ENCODE peak calls at places on chromosomes 7 and 10, in seven cellular contexts. G is H1, D is HCT116, Q is SK-N-SH, U is GM12878, A is K562, M is HepG2. R is an unnamed sample.

GRCh38 chr10:45418859-45419672 is 45.0 kb downstream of the ALOX5 start:
- DNase-seq in G (peak; percentile 78), D (no peak), Q (peak; percentile 91), U (peak; percentile 51), A (no peak), M (peak; percentile 16), R (no peak)

GRCh38 chr7:30027065-30027456 is 559 bp upstream of the FKBP14 start:
- DNase-seq in G (no peak), D (no peak), Q (peak; percentile 29), U (peak; percentile 51), A (peak; percentile 16), M (peak; percentile 38), R (peak; percentile 55)

GRCh38 chr7:1388936-1389335 is 70.3 kb downstream of the MICALL2 start:
- DNase-seq in G (no peak), D (no peak), Q (peak; percentile 53), U (no peak), A (no peak), M (no peak), R (no peak)

GRCh38 chr7:22329816-22330524 is 27.0 kb downstream of the RAPGEF5 start:
- DNase-seq in G (no peak), D (no peak), Q (no peak), U (no peak), A (no peak), M (no peak), R (peak; percentile 52)

GRCh38 chr7:136652635-136653370 is 215.6 kb upstream of the CHRM2 start:
- DNase-seq in G (no peak), D (no peak), Q (no peak), U (no peak), A (no peak), M (no peak), R (no peak)

GRCh38 chr10:132360766-132361447 is 28.9 kb downstream of the LRRC27 start:
- DNase-seq in G (peak; percentile 89), D (no peak), Q (peak; percentile 80), U (no peak), A (peak; percentile 53), M (no peak), R (peak; percentile 33)

GRCh38 chr7:42237891-42238531 is 1.0 kb upstream of the GLI3 start:
- DNase-seq in G (peak; percentile 81), D (no peak), Q (no peak), U (no peak), A (peak; percentile 26), M (no peak), R (peak; percentile 77)

GRCh38 chr7:43292384-43292783 is 179.9 kb downstream of the HECW1 start:
- DNase-seq in G (no peak), D (no peak), Q (no peak), U (no peak), A (no peak), M (no peak), R (no peak)

GRCh38 chr10:103605359-103606156 is 112.1 kb downstream of the NEURL1 start:
- DNase-seq in G (peak; percentile 86), D (peak; percentile 28), Q (peak; percentile 79), U (no peak), A (peak; percentile 65), M (peak; percentile 33), R (peak; percentile 41)

GRCh38 chr7:123797673-123798526 is 47.1 kb upstream of the HYAL4 start:
- DNase-seq in G (no peak), D (peak; percentile 66), Q (peak; percentile 40), U (no peak), A (no peak), M (peak; percentile 86), R (no peak)

GRCh38 chr7:87507446-87507845 is 32.0 kb upstream of the ABCB4 start:
- DNase-seq in G (no peak), D (no peak), Q (no peak), U (no peak), A (no peak), M (peak; percentile 16), R (no peak)

GRCh38 chr7:11436317-11436716 is 395.7 kb downstream of the THSD7A start:
- DNase-seq in G (no peak), D (no peak), Q (no peak), U (no peak), A (no peak), M (no peak), R (no peak)

GRCh38 chr10:86335831-86336230 is 30.8 kb downstream of the GRID1 start:
- DNase-seq in G (no peak), D (no peak), Q (no peak), U (no peak), A (no peak), M (no peak), R (no peak)

GRCh38 chr10:43231523-43232078 is 35.3 kb downstream of the RASGEF1A start:
- DNase-seq in G (peak; percentile 45), D (no peak), Q (no peak), U (no peak), A (no peak), M (no peak), R (no peak)

GRCh38 chr7:80883188-80884025 is 35.4 kb downstream of the SEMA3C start:
- DNase-seq in G (no peak), D (peak; percentile 98), Q (no peak), U (no peak), A (no peak), M (peak; percentile 8), R (peak; percentile 58)

GRCh38 chr10:121070257-121070656 is 219.1 kb downstream of the WDR11 start:
- DNase-seq in G (no peak), D (peak; percentile 59), Q (no peak), U (no peak), A (peak; percentile 9), M (peak; percentile 46), R (no peak)

DNA sequence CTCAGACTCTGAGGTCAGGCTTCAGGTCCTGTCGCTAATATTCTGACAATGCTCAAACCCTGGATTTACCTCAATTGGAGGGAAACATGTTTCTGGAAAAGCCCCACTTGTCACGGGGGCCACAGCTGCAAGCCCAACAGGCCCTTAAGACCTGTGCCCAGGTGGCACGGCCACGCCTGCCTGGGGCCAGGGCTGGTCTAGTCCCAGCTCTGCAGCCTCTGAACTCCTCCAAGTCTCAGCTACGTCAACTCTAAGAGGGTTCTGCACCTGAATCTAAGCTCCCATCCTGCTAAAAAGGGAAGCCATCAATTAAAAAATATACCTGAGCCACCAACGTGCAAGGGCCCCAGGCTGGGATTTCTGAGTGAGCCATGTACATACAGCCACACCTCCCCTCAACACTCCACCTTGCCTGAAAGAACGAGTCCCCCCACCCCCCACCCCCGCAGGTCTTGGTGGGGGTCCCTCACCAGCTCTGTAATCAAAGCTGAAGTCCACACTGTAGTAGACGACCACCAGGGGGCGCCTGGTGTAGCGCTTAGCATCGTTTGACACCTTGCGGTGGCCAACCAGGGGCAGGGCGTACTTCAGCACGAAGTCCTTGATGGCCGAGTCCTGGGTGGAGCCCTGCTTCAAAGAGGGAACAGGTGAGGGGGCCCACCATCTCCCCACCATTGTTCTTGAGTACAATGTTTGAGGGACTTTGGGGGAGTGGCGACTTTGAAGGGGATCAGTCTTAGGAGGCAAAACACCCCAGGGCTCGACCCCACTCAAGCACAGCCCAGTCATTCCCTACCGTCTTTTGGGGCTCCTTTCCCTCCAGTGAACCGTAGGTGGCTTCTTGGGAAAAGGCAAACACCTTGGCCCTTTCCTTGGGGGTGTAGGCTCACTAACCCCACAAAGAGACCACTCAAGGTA is 22.6 kb downstream of the PDIA4 start:
- DNase-seq in G (peak; percentile 94), D (peak; percentile 43), Q (peak; percentile 91), U (no peak), A (peak; percentile 81), M (peak; percentile 62), R (no peak)
- TF ChIP-seq JUND in G (no peak), D (no peak), Q (no peak), U (no peak), A (peak; percentile 20), M (no peak), R (no peak)

DNA sequence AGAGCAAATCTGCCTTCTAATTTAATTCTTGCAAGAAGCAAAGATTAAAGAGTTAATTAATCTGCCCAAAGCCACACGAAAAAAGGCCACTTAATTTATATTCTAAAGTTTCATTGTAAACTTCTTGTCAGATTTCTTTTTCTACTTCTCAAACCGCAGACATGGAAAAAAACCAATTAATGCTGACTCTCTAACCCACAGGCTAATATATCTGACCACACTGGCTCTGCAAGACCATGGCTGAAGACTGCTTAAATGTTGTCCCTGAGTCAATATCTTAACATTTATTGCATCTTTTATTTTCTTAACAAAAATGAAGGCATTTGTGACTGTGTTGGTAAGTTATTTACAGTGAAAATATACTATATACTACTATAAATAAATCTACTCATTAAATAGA is 234.0 kb upstream of the SP8 start:
- DNase-seq in G (no peak), D (no peak), Q (no peak), U (no peak), A (no peak), M (no peak), R (no peak)
- TF ChIP-seq JUND in G (no peak), D (no peak), Q (no peak), U (no peak), A (no peak), M (no peak), R (no peak)

GRCh38 chr10:75405201-75406143 is 3.9 kb upstream of the ZNF503 start:
- DNase-seq in G (peak; percentile 58), D (no peak), Q (peak; percentile 56), U (no peak), A (no peak), M (peak; percentile 89), R (no peak)
- TF ChIP-seq JUND in G (no peak), D (no peak), Q (no peak), U (no peak), A (no peak), M (no peak), R (no peak)

GRCh38 chr10:78109210-78109609 is 75.5 kb downstream of the RPS24 start:
- DNase-seq in G (no peak), D (no peak), Q (no peak), U (no peak), A (no peak), M (no peak), R (no peak)
- TF ChIP-seq JUND in G (no peak), D (no peak), Q (no peak), U (no peak), A (no peak), M (no peak), R (no peak)

GRCh38 chr7:157646551-157646950 is 309.7 kb downstream of the DNAJB6 start:
- DNase-seq in G (no peak), D (no peak), Q (no peak), U (no peak), A (no peak), M (no peak), R (no peak)
- TF ChIP-seq JUND in G (no peak), D (no peak), Q (no peak), U (no peak), A (no peak), M (no peak), R (no peak)

R was measured in T47D.